ENCODE peak calls at places on chromosomes 2 and 18, in eight cellular contexts. U, A, N, W, O, E, K and D are unnamed samples.

GRCh38 chr2:191217580-191217979 is 27.6 kb upstream of the MYO1B start:
- DNase-seq in N (peak), K (no peak), E (peak), A (no peak), O (no peak), U (no peak), W (no peak), D (no peak)

GRCh38 chr2:71685073-71685848 is 231.9 kb downstream of the DYSF start:
- DNase-seq in O (no peak), W (no peak), K (no peak), N (no peak), U (no peak), A (peak), E (peak), D (no peak)

GRCh38 chr2:112154246-112155110 is 16.3 kb downstream of the FBLN7 start:
- DNase-seq in W (no peak), O (peak), A (no peak), K (no peak), U (no peak), E (no peak), N (no peak), D (no peak)

GRCh38 chr2:112634153-112634873 is 11.4 kb upstream of the SLC20A1 start:
- DNase-seq in O (no peak), K (no peak), N (no peak), U (no peak), E (peak), A (no peak), W (no peak), D (no peak)

GRCh38 chr2:105842555-105842954 is 97.8 kb downstream of the NCK2 start:
- DNase-seq in N (no peak), E (no peak), U (no peak), O (no peak), W (no peak), A (no peak), K (no peak), D (no peak)

GRCh38 chr18:27414691-27415090 is 229.6 kb upstream of the CHST9 start:
- DNase-seq in O (no peak), E (no peak), W (no peak), A (no peak), U (no peak), K (no peak), N (no peak), D (no peak)

GRCh38 chr2:200713003-200713703 is 98.6 kb upstream of the BZW1 start:
- DNase-seq in N (peak), W (peak), U (peak), A (peak), K (peak), E (peak), O (peak), D (peak)

GRCh38 chr2:174158003-174158402 is 90.3 kb downstream of the OLA1 start:
- DNase-seq in U (no peak), A (peak), W (peak), N (peak), E (peak), O (no peak), K (no peak), D (peak)

GRCh38 chr18:13558132-13558531 is 168.2 kb downstream of the FAM210A start:
- DNase-seq in K (no peak), O (no peak), N (peak), E (peak), A (peak), W (no peak), U (peak), D (peak)

GRCh38 chr2:150681120-150681796 is 193.8 kb upstream of the RND3 start:
- DNase-seq in A (no peak), W (no peak), O (no peak), N (peak), U (no peak), E (peak), K (no peak), D (no peak)

GRCh38 chr2:140863713-140864112 is 1267.1 kb downstream of the LRP1B start:
- DNase-seq in E (peak), A (peak), U (no peak), K (no peak), N (peak), W (peak), O (no peak), D (no peak)

GRCh38 chr2:37005118-37005868 is 39.0 kb upstream of the STRN start:
- DNase-seq in A (peak), W (peak), E (peak), U (no peak), K (no peak), N (peak), O (no peak), D (no peak)

GRCh38 chr2:40304340-40304739 is 147.6 kb downstream of the SLC8A1 start:
- DNase-seq in O (no peak), U (no peak), A (no peak), W (no peak), K (no peak), N (no peak), E (no peak), D (no peak)

GRCh38 chr2:241091201-241091600 is 10.9 kb downstream of the MTERF4 start:
- DNase-seq in N (no peak), K (no peak), E (no peak), O (no peak), U (no peak), W (no peak), A (no peak), D (no peak)
- H3K4me3 ChIP-seq in N (no peak), K (no peak), E (no peak), O (no peak), U (no peak), W (no peak), A (no peak), D (no peak)

DNA sequence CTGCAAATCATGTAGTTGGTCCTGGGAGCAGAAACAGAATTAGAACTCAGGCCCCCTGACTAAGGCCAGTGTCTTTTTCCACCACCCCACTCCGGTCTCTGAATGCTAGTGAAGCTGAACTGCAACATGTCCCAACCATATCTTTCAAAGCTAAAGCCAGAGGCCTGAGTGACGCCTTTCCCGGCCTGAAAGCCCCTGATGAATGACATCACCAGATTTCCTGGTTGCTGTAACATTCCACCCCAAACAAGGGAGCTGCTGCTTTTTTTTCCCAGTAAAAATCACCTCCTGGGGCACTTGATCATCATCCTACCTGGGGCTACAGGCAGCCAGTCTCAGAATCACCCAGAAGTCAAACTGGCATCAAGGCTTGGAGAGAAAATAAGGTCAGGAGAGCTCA is 162.7 kb downstream of the ARL4C start:
- DNase-seq in E (peak), W (no peak), N (peak), A (peak), U (no peak), K (no peak), O (no peak), D (peak)
- H3K27ac ChIP-seq in E (peak), W (no peak), N (no peak), A (no peak), U (no peak), K (no peak), O (no peak), D (peak)

GRCh38 chr2:45173513-45173912 is 164.3 kb upstream of the SIX2 start:
- DNase-seq in E (no peak), A (no peak), O (no peak), W (no peak), K (no peak), U (no peak), N (peak), D (peak)
- H3K4me3 ChIP-seq in E (no peak), A (no peak), O (no peak), W (no peak), K (no peak), U (no peak), N (no peak), D (no peak)

DNA sequence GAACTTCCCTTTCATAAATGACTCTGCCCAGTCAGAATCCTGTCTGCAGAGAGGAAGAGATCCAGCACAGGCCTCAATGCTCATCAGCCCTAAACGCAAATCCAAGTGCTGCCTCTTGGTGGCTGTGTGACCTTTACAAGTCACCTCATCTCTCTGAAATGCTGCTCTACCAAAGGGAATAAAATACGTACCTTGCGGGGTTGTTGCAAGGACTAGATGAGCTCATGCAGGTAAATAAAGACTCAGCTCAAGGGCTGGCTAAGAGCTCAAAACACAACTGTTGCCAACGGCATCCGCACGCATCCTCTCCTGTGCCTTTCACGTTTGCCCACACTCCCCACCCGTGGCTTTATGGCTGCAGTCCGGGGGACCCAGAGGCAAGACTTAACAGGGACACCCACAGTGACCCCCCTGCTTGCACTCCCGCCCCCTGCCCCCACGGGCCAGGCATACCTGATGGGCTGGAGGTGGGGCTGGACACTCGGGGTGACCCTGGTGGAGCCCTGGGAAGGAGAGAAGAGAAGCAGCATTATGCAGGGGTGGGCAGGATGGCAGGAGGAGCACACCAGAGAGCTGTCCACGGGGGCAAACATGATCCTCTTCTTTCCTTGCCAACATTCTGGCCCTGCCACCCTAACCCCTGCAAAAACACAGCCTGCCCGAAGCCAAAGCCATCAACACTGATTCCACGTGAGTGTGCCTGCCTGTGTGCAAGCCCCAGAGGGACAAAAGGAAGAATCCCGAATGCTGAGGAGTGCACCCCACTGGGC is 102.6 kb downstream of the TNS1 start:
- DNase-seq in O (no peak), W (no peak), K (peak), A (no peak), U (peak), N (no peak), E (peak), D (no peak)
- H3K27ac ChIP-seq in O (peak), W (no peak), K (peak), A (no peak), U (peak), N (no peak), E (no peak), D (peak)